ENCODE peak calls at places on chromosomes 1 and 21, in ten cellular contexts. G is A549, D is spleen, R is suprapubic skin, H is GM23248, V is fibroblast of lung, T is cardiac muscle cell, F is body of pancreas, B is heart right ventricle, L is tibial artery. U is an unnamed sample.

GRCh38 chr1:5119496-5120234 is 465.3 kb downstream of the AJAP1 start:
- DNase-seq in F (no peak), D (no peak), R (no peak), H (no peak), T (no peak), B (no peak), V (no peak), L (no peak), G (peak), U (no peak)

GRCh38 chr21:32771134-32771523 is 426 bp downstream of the PAXBP1 start:
- DNase-seq in H (peak), D (peak), F (peak), G (peak), L (peak), B (peak), T (peak), R (peak), V (peak), U (peak)

GRCh38 chr1:42737257-42737656 is 2.8 kb downstream of the CLDN19 start:
- DNase-seq in D (no peak), B (no peak), F (peak), T (no peak), L (no peak), V (no peak), G (no peak), H (no peak), R (peak), U (no peak)

GRCh38 chr1:27137544-27138075 is 17.3 kb downstream of the SLC9A1 start:
- DNase-seq in L (no peak), H (peak), B (no peak), T (no peak), D (peak), R (peak), G (no peak), F (no peak), V (no peak), U (no peak)

GRCh38 chr1:151837197-151837596 is 2.4 kb downstream of the C2CD4D start:
- DNase-seq in L (no peak), V (no peak), T (no peak), B (no peak), D (no peak), H (no peak), F (no peak), R (no peak), G (no peak), U (no peak)

GRCh38 chr1:179091691-179092165 is 9.9 kb downstream of the TOR3A start:
- DNase-seq in G (peak), V (peak), B (peak), D (no peak), R (peak), F (peak), H (peak), T (peak), L (peak), U (no peak)

GRCh38 chr21:45846373-45847160 is 135.0 kb upstream of the COL6A1 start:
- DNase-seq in G (no peak), L (no peak), F (no peak), T (peak), H (peak), B (peak), R (no peak), V (peak), D (no peak), U (no peak)

GRCh38 chr1:156025873-156026272 is 5.1 kb upstream of the SSR2 start:
- DNase-seq in R (no peak), V (peak), B (no peak), L (no peak), F (peak), T (peak), G (peak), D (no peak), H (peak), U (peak)

GRCh38 chr1:155085504-155086181 is 7.0 kb downstream of the EFNA3 start:
- DNase-seq in D (peak), G (peak), H (peak), V (no peak), B (peak), R (peak), T (peak), F (peak), L (peak), U (peak)

GRCh38 chr1:114295321-114295720 is 141.7 kb upstream of the SYT6 start:
- DNase-seq in V (no peak), L (no peak), R (no peak), H (no peak), D (no peak), B (no peak), F (no peak), G (no peak), T (no peak), U (no peak)

GRCh38 chr21:20739421-20739820 is 258.8 kb upstream of the NCAM2 start:
- DNase-seq in H (no peak), L (no peak), B (no peak), R (no peak), V (no peak), T (no peak), F (no peak), D (no peak), G (no peak), U (no peak)

GRCh38 chr1:80218112-80218511 is 1211.6 kb upstream of the ADGRL4 start:
- DNase-seq in T (peak), V (peak), H (peak), D (no peak), F (no peak), G (peak), L (no peak), R (no peak), B (no peak), U (peak)

GRCh38 chr1:247639381-247639981 is 34.1 kb downstream of the OR2G3 start:
- DNase-seq in L (peak), F (peak), V (no peak), B (peak), D (peak), G (no peak), H (peak), R (peak), T (peak), U (no peak)

GRCh38 chr21:27581168-27581567 is 614.3 kb upstream of the ADAMTS5 start:
- DNase-seq in V (no peak), T (no peak), B (no peak), G (no peak), R (no peak), F (no peak), L (no peak), H (peak), D (no peak), U (no peak)

GRCh38 chr1:201275266-201275666 is 8.0 kb upstream of the PKP1 start:
- DNase-seq in G (peak), B (peak), H (peak), L (peak), R (peak), V (peak), T (peak), D (no peak), F (no peak), U (peak)

GRCh38 chr1:74593887-74594866 is 79.4 kb downstream of the ERICH3 start:
- DNase-seq in D (no peak), H (no peak), R (no peak), B (no peak), V (no peak), G (no peak), L (no peak), F (peak), T (no peak), U (no peak)

GRCh38 chr1:226403522-226404034 is 4.3 kb downstream of the PARP1 start:
- DNase-seq in G (no peak), F (no peak), D (no peak), L (no peak), H (peak), B (no peak), R (peak), T (peak), V (no peak), U (peak)
- H3K4me3 ChIP-seq in G (no peak), F (no peak), D (peak), L (no peak), H (no peak), B (no peak), R (no peak), T (no peak), V (no peak), U (no peak)

GRCh38 chr1:86991549-86992186 is 77.2 kb downstream of the HS2ST1 start:
- DNase-seq in G (no peak), V (no peak), H (no peak), T (no peak), L (no peak), R (no peak), D (no peak), F (no peak), B (no peak), U (no peak)

GRCh38 chr1:86990826-86991225 is 76.4 kb downstream of the HS2ST1 start:
- DNase-seq in B (no peak), D (no peak), L (no peak), T (no peak), H (no peak), G (no peak), F (no peak), V (no peak), R (no peak), U (no peak)

GRCh38 chr1:86992790-86993189 is 78.4 kb downstream of the HS2ST1 start:
- DNase-seq in G (no peak), V (no peak), L (no peak), B (no peak), H (no peak), D (no peak), R (no peak), T (no peak), F (no peak), U (no peak)

GRCh38 chr1:86994061-86994460 is 79.6 kb downstream of the HS2ST1 start:
- DNase-seq in D (no peak), B (no peak), V (no peak), G (no peak), L (no peak), F (no peak), R (no peak), T (no peak), H (no peak), U (no peak)

GRCh38 chr1:86993269-86993985 is 79.0 kb downstream of the HS2ST1 start:
- DNase-seq in D (no peak), F (no peak), B (no peak), V (no peak), H (no peak), G (no peak), R (no peak), T (no peak), L (no peak), U (no peak)
- H3K27ac ChIP-seq in D (no peak), F (no peak), B (no peak), V (no peak), H (no peak), G (peak), R (no peak), T (no peak), L (no peak), U (no peak)

GRCh38 chr1:164702664-164703063 is 143.7 kb downstream of the PBX1 start:
- DNase-seq in B (no peak), D (no peak), T (no peak), H (no peak), G (no peak), V (no peak), R (no peak), F (no peak), L (no peak), U (no peak)

GRCh38 chr1:164700683-164701082 is 141.7 kb downstream of the PBX1 start:
- DNase-seq in H (no peak), V (no peak), F (no peak), L (no peak), B (no peak), R (no peak), G (no peak), D (no peak), T (no peak), U (no peak)

GRCh38 chr1:164701221-164701761 is 142.3 kb downstream of the PBX1 start:
- DNase-seq in V (no peak), R (no peak), T (no peak), L (no peak), D (no peak), G (no peak), B (no peak), F (no peak), H (no peak), U (no peak)

GRCh38 chr1:164702216-164702615 is 143.2 kb downstream of the PBX1 start:
- DNase-seq in B (no peak), V (peak), L (no peak), F (no peak), G (peak), T (no peak), H (peak), D (no peak), R (no peak), U (no peak)

DNA sequence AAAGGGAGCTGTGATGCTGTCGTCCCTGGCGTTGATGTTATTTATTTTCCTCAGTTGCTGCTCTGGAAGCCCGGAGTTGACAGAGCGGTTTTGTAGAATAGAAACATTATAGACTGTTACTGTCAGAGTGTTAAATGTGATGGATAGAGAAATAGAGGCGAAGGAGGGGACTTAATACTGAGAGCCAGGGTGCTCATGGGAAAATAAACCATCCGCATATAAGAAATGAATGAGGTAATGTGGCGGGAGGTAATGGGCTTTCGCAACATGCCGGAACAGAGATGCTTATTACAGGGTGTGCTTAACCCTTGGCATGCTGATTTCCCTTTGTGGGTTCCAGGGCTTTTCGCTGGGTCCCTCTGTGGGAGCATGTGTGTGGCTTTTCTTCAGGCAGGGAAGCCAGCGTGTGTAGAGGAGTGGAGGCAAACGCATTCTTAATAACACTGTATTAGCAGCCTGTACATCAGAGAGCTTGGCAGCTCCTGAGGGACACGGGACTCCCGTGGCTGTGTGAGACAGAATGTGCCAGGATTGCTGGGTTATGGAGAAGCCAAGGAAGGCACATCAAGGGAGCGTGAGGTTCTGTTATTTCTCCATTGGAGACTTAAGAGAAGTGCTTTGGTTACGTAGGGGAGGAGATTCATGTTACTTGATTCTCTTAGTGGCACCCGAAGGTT is 141.0 kb downstream of the PBX1 start:
- DNase-seq in L (no peak), R (no peak), G (no peak), B (peak), H (peak), T (no peak), D (no peak), V (peak), F (peak), U (no peak)
- H3K4me3 ChIP-seq in L (no peak), R (no peak), G (no peak), B (no peak), H (peak), T (no peak), D (no peak), V (no peak), F (no peak), U (no peak)

GRCh38 chr21:36615274-36615964 is 83.5 kb upstream of the SIM2 start:
- DNase-seq in B (no peak), V (no peak), H (no peak), F (no peak), G (peak), T (no peak), R (no peak), D (no peak), L (no peak), U (no peak)
- H3K27ac ChIP-seq in B (no peak), V (no peak), H (no peak), F (no peak), G (no peak), T (no peak), R (no peak), D (no peak), L (no peak), U (no peak)

GRCh38 chr1:159207080-159207479 is 2.4 kb downstream of the ACKR1 start:
- DNase-seq in D (no peak), H (no peak), L (no peak), B (no peak), G (no peak), T (no peak), V (no peak), R (no peak), F (no peak), U (no peak)
- H3K4me3 ChIP-seq in D (peak), H (no peak), L (peak), B (no peak), G (no peak), T (no peak), V (no peak), R (peak), F (no peak), U (no peak)

GRCh38 chr1:226946841-226947240 is 6.7 kb downstream of the COQ8A start:
- DNase-seq in B (no peak), V (peak), H (no peak), L (no peak), T (no peak), R (no peak), F (peak), G (no peak), D (no peak), U (no peak)

GRCh38 chr1:226943927-226944326 is 3.8 kb downstream of the COQ8A start:
- DNase-seq in R (no peak), H (no peak), D (no peak), V (no peak), T (no peak), G (no peak), F (no peak), B (no peak), L (peak), U (no peak)

GRCh38 chr1:226946285-226946684 is 6.2 kb downstream of the COQ8A start:
- DNase-seq in L (peak), T (no peak), V (no peak), F (no peak), B (no peak), D (no peak), R (no peak), G (no peak), H (no peak), U (no peak)

GRCh38 chr1:226945858-226946245 is 5.8 kb downstream of the COQ8A start:
- DNase-seq in D (no peak), R (no peak), V (no peak), G (no peak), T (no peak), L (peak), H (no peak), B (no peak), F (no peak), U (no peak)

GRCh38 chr1:226945106-226945857 is 5.2 kb downstream of the COQ8A start:
- DNase-seq in R (no peak), B (no peak), H (no peak), D (no peak), L (peak), T (no peak), G (no peak), V (no peak), F (peak), U (no peak)
- H3K27ac ChIP-seq in R (no peak), B (peak), H (no peak), D (no peak), L (no peak), T (peak), G (no peak), V (no peak), F (peak), U (no peak)

GRCh38 chr1:45953934-45954333 is 150.5 kb downstream of the MAST2 start:
- DNase-seq in R (no peak), G (no peak), D (no peak), T (peak), F (no peak), H (peak), L (no peak), V (peak), B (no peak), U (no peak)
- H3K4me3 ChIP-seq in R (no peak), G (peak), D (no peak), T (no peak), F (no peak), H (peak), L (no peak), V (no peak), B (no peak), U (no peak)

GRCh38 chr1:53573931-53574330 is 114.7 kb downstream of the DMRTB1 start:
- DNase-seq in R (no peak), G (no peak), L (peak), D (no peak), B (no peak), T (no peak), F (peak), V (no peak), H (no peak), U (no peak)

GRCh38 chr1:53573522-53573921 is 114.3 kb downstream of the DMRTB1 start:
- DNase-seq in F (peak), D (peak), R (peak), L (peak), H (no peak), T (no peak), V (no peak), B (no peak), G (no peak), U (no peak)

GRCh38 chr1:53574621-53575020 is 115.4 kb downstream of the DMRTB1 start:
- DNase-seq in V (no peak), T (no peak), F (peak), R (peak), G (no peak), H (no peak), B (no peak), L (peak), D (peak), U (no peak)

GRCh38 chr1:53572802-53573148 is 113.6 kb downstream of the DMRTB1 start:
- DNase-seq in F (peak), R (no peak), V (no peak), T (no peak), B (no peak), L (no peak), G (no peak), D (no peak), H (no peak), U (no peak)

GRCh38 chr1:53572061-53572801 is 113.0 kb downstream of the DMRTB1 start:
- DNase-seq in T (no peak), H (peak), L (peak), V (no peak), G (peak), F (peak), B (no peak), D (peak), R (peak), U (peak)
- H3K27ac ChIP-seq in T (peak), H (no peak), L (no peak), V (no peak), G (no peak), F (peak), B (no peak), D (no peak), R (peak), U (no peak)

GRCh38 chr1:39957299-39958020 is 2.5 kb downstream of the MFSD2A start:
- DNase-seq in G (no peak), R (no peak), L (no peak), B (no peak), T (peak), F (no peak), H (peak), D (no peak), V (no peak), U (no peak)
- H3K4me3 ChIP-seq in G (no peak), R (peak), L (no peak), B (no peak), T (no peak), F (no peak), H (no peak), D (no peak), V (no peak), U (no peak)